ENCODE peak calls at places on chromosomes 11 and 22, in ten cellular contexts. W is AG10803, E is AG04449, Z is fibroblast of lung, L is tibial nerve, T is IMR-90, C is breast epithelium, D is foreskin keratinocyte, Q is GM13977, H is H9. R is an unnamed sample.

GRCh38 chr22:32926600-32926999 is 125.1 kb downstream of the TIMP3 start:
- DNase-seq in W (peak), E (no peak), Z (peak), L (no peak), T (peak), C (no peak), D (peak), Q (peak), H (peak), R (no peak)

GRCh38 chr11:8905528-8906165 is 5.3 kb upstream of the AKIP1 start:
- DNase-seq in W (peak), E (no peak), Z (peak), L (no peak), T (peak), C (no peak), D (peak), Q (no peak), H (no peak), R (no peak)

GRCh38 chr11:63919267-63920125 is 2.5 kb upstream of the RCOR2 start:
- DNase-seq in W (no peak), E (no peak), Z (peak), L (no peak), T (no peak), C (no peak), D (no peak), Q (no peak), H (peak), R (no peak)

GRCh38 chr11:117915219-117915618 is 14.0 kb downstream of the TMPRSS13 start:
- DNase-seq in W (no peak), E (no peak), Z (no peak), L (no peak), T (no peak), C (peak), D (no peak), Q (no peak), H (peak), R (no peak)

GRCh38 chr11:16942917-16943316 is 71.3 kb downstream of the PLEKHA7 start:
- DNase-seq in W (no peak), E (no peak), Z (peak), L (no peak), T (no peak), C (no peak), D (no peak), Q (no peak), H (no peak), R (no peak)

GRCh38 chr22:43955040-43955882 is at the start of gene SAMM50:
- DNase-seq in W (peak), E (peak), Z (peak), L (peak), T (peak), C (peak), D (peak), Q (peak), H (peak), R (peak)

GRCh38 chr11:78039919-78040671 is 17.0 kb upstream of the KCTD14 start:
- DNase-seq in W (peak), E (peak), Z (peak), L (peak), T (peak), C (no peak), D (peak), Q (peak), H (no peak), R (peak)

GRCh38 chr11:72719144-72719543 is 33.1 kb downstream of the ARAP1 start:
- DNase-seq in W (peak), E (no peak), Z (peak), L (no peak), T (peak), C (no peak), D (no peak), Q (no peak), H (no peak), R (no peak)

GRCh38 chr22:24271406-24271760 is 752 bp downstream of the SPECC1L start:
- DNase-seq in W (no peak), E (no peak), Z (peak), L (no peak), T (peak), C (no peak), D (no peak), Q (no peak), H (no peak), R (no peak)

GRCh38 chr22:46731246-46732040 is 6.6 kb downstream of the CERK start:
- DNase-seq in W (peak), E (no peak), Z (no peak), L (no peak), T (no peak), C (no peak), D (no peak), Q (no peak), H (peak), R (no peak)

GRCh38 chr11:69138265-69138664 is 17.5 kb upstream of the SMIM38 start:
- DNase-seq in W (peak), E (no peak), Z (peak), L (no peak), T (peak), C (no peak), D (no peak), Q (no peak), H (no peak), R (no peak)

GRCh38 chr11:11577932-11578331 is 43.9 kb downstream of the GALNT18 start:
- DNase-seq in W (no peak), E (no peak), Z (no peak), L (no peak), T (no peak), C (no peak), D (no peak), Q (no peak), H (peak), R (no peak)

GRCh38 chr11:34075178-34075820 is 23.8 kb downstream of the CAPRIN1 start:
- DNase-seq in W (peak), E (no peak), Z (peak), L (no peak), T (peak), C (no peak), D (peak), Q (no peak), H (no peak), R (no peak)

GRCh38 chr11:76105637-76106036 is 100.7 kb downstream of the WNT11 start:
- DNase-seq in W (no peak), E (no peak), Z (no peak), L (no peak), T (no peak), C (no peak), D (no peak), Q (no peak), H (no peak), R (no peak)

GRCh38 chr11:109770323-109770722 is 322.9 kb upstream of the ZC3H12C start:
- DNase-seq in W (no peak), E (no peak), Z (no peak), L (no peak), T (no peak), C (no peak), D (no peak), Q (no peak), H (no peak), R (no peak)

GRCh38 chr11:109765709-109766311 is 327.4 kb upstream of the ZC3H12C start:
- DNase-seq in W (no peak), E (no peak), Z (no peak), L (no peak), T (no peak), C (no peak), D (no peak), Q (no peak), H (no peak), R (no peak)
- TF ChIP-seq CTCF in W (no peak), E (no peak), Z (no peak), L (no peak), T (no peak), C (no peak), D (no peak), Q (no peak), H (no peak), R (no peak)

GRCh38 chr11:116449522-116449921 is 323.3 kb downstream of the BUD13 start:
- DNase-seq in W (no peak), E (no peak), Z (no peak), L (no peak), T (no peak), C (no peak), D (no peak), Q (no peak), H (no peak), R (no peak)

GRCh38 chr11:116446542-116446941 is 326.2 kb downstream of the BUD13 start:
- DNase-seq in W (no peak), E (no peak), Z (no peak), L (no peak), T (no peak), C (no peak), D (no peak), Q (no peak), H (no peak), R (no peak)

GRCh38 chr11:116445108-116446047 is 327.4 kb downstream of the BUD13 start:
- DNase-seq in W (no peak), E (no peak), Z (no peak), L (no peak), T (no peak), C (no peak), D (no peak), Q (no peak), H (peak), R (no peak)

GRCh38 chr11:116446048-116446399 is 326.8 kb downstream of the BUD13 start:
- DNase-seq in W (no peak), E (no peak), Z (no peak), L (no peak), T (no peak), C (no peak), D (no peak), Q (no peak), H (no peak), R (no peak)
- TF ChIP-seq CTCF in W (no peak), E (no peak), Z (no peak), L (no peak), T (no peak), C (no peak), D (no peak), Q (no peak), H (no peak), R (no peak)

GRCh38 chr11:67400942-67401494 is 640 bp downstream of the PPP1CA start:
- DNase-seq in W (no peak), E (no peak), Z (no peak), L (no peak), T (no peak), C (no peak), D (no peak), Q (peak), H (no peak), R (no peak)

GRCh38 chr11:67398661-67399563 is 2.7 kb downstream of the PPP1CA start:
- DNase-seq in W (no peak), E (no peak), Z (no peak), L (no peak), T (no peak), C (no peak), D (no peak), Q (no peak), H (no peak), R (no peak)

GRCh38 chr11:67400251-67400941 is 1.3 kb downstream of the PPP1CA start:
- DNase-seq in W (no peak), E (no peak), Z (no peak), L (no peak), T (no peak), C (no peak), D (no peak), Q (no peak), H (no peak), R (no peak)

GRCh38 chr11:67404515-67405195 is 772 bp downstream of the TBC1D10C start:
- DNase-seq in W (no peak), E (no peak), Z (no peak), L (no peak), T (no peak), C (no peak), D (no peak), Q (no peak), H (no peak), R (no peak)

GRCh38 chr11:67401495-67402191 is at the start of gene PPP1CA:
- DNase-seq in W (peak), E (no peak), Z (peak), L (peak), T (peak), C (peak), D (no peak), Q (peak), H (peak), R (peak)
- TF ChIP-seq CTCF in W (no peak), E (peak), Z (no peak), L (peak), T (peak), C (no peak), D (peak), Q (peak), H (peak), R (peak)

GRCh38 chr11:849951-850776 is 7.5 kb downstream of the TSPAN4 start:
- DNase-seq in W (no peak), E (no peak), Z (no peak), L (no peak), T (no peak), C (no peak), D (no peak), Q (no peak), H (no peak), R (no peak)

GRCh38 chr11:848988-849824 is 6.6 kb downstream of the TSPAN4 start:
- DNase-seq in W (no peak), E (no peak), Z (no peak), L (no peak), T (no peak), C (no peak), D (no peak), Q (peak), H (peak), R (peak)

GRCh38 chr11:848380-848931 is 5.8 kb downstream of the TSPAN4 start:
- DNase-seq in W (no peak), E (no peak), Z (no peak), L (no peak), T (no peak), C (no peak), D (no peak), Q (peak), H (peak), R (no peak)

GRCh38 chr11:852762-853161 is 10.1 kb downstream of the TSPAN4 start:
- DNase-seq in W (no peak), E (no peak), Z (no peak), L (no peak), T (no peak), C (no peak), D (no peak), Q (no peak), H (no peak), R (no peak)

DNA sequence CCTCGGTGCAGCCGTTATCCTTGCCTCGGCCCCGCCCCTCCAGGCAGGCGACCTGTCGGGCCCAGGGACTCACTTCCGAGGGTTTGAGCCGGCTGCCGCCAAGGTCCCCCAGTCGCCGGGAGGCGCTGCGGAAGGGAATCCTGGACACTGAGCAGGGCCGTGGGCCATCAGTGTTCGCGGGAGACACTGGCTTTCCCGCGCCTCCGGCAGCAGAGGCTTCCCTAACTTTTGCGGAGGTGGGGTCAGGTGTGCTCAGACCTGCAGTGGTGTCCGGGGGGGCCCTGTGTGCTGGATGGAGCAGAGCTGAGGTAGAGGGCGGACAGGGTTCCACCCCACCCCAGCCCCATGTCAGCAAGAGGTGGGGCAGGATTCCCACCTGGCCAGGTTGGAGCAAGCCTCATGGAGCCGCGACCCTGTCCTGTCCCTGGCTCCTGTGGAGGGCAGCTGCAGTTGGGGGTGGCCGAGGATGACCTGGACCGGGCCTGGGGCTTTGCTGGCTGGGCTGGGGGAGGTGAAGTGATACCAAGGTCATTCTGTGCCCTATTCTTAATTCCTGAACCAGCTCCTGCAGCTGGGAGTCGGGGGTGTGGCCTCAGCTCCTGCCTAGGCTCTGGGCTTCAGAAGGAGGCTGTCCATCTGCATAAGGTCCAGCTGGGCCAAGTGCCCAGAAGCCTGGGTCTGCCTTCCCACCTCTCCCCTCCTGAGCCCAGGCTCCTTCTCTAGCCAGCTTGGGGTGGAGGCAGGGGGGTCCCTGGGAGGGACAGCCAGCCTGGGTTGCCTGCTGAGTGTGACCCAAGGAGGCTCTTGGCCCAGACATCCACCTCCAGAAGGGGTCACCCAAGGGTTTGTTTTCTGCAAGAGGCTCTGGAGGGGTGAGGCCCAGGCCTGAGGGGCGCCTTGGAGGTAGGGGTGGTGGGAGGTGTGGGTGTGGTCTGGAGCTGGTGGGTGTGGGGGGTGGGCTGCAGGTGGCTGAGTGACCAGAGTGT is 8.4 kb downstream of the TSPAN4 start:
- DNase-seq in W (no peak), E (no peak), Z (no peak), L (no peak), T (no peak), C (no peak), D (no peak), Q (peak), H (peak), R (no peak)
- TF ChIP-seq CTCF in W (no peak), E (no peak), Z (no peak), L (no peak), T (no peak), C (no peak), D (peak), Q (peak), H (peak), R (no peak)

GRCh38 chr22:17754233-17754925 is 19.9 kb downstream of the BID start:
- DNase-seq in W (no peak), E (no peak), Z (no peak), L (no peak), T (no peak), C (no peak), D (no peak), Q (no peak), H (peak), R (no peak)
- TF ChIP-seq CTCF in W (peak), E (peak), Z (peak), L (no peak), T (peak), C (no peak), D (peak), Q (peak), H (peak), R (no peak)

GRCh38 chr11:121334973-121335711 is 42.6 kb downstream of the SC5D start:
- DNase-seq in W (peak), E (no peak), Z (peak), L (no peak), T (no peak), C (no peak), D (no peak), Q (no peak), H (no peak), R (no peak)
- TF ChIP-seq CTCF in W (peak), E (no peak), Z (peak), L (peak), T (no peak), C (no peak), D (peak), Q (peak), H (peak), R (no peak)

GRCh38 chr11:37544491-37544890 is 946.5 kb upstream of the RAG2 start:
- DNase-seq in W (no peak), E (no peak), Z (no peak), L (no peak), T (no peak), C (no peak), D (no peak), Q (no peak), H (no peak), R (no peak)
- TF ChIP-seq CTCF in W (no peak), E (no peak), Z (no peak), L (no peak), T (no peak), C (no peak), D (no peak), Q (no peak), H (no peak), R (no peak)

GRCh38 chr11:129768356-129768755 is 47.3 kb upstream of the TMEM45B start:
- DNase-seq in W (no peak), E (no peak), Z (no peak), L (no peak), T (no peak), C (no peak), D (no peak), Q (no peak), H (no peak), R (no peak)

GRCh38 chr11:129767827-129768226 is 47.8 kb upstream of the TMEM45B start:
- DNase-seq in W (no peak), E (no peak), Z (no peak), L (no peak), T (no peak), C (no peak), D (no peak), Q (no peak), H (no peak), R (no peak)

GRCh38 chr11:129769059-129769458 is 46.6 kb upstream of the TMEM45B start:
- DNase-seq in W (no peak), E (no peak), Z (no peak), L (no peak), T (no peak), C (no peak), D (no peak), Q (no peak), H (no peak), R (no peak)

GRCh38 chr11:129770993-129771392 is 44.7 kb upstream of the TMEM45B start:
- DNase-seq in W (no peak), E (no peak), Z (no peak), L (no peak), T (no peak), C (no peak), D (no peak), Q (no peak), H (no peak), R (no peak)

GRCh38 chr11:129766858-129767604 is 48.6 kb upstream of the TMEM45B start:
- DNase-seq in W (peak), E (no peak), Z (peak), L (no peak), T (peak), C (no peak), D (no peak), Q (no peak), H (peak), R (peak)
- TF ChIP-seq CTCF in W (peak), E (peak), Z (peak), L (no peak), T (peak), C (no peak), D (peak), Q (peak), H (peak), R (no peak)

DNA sequence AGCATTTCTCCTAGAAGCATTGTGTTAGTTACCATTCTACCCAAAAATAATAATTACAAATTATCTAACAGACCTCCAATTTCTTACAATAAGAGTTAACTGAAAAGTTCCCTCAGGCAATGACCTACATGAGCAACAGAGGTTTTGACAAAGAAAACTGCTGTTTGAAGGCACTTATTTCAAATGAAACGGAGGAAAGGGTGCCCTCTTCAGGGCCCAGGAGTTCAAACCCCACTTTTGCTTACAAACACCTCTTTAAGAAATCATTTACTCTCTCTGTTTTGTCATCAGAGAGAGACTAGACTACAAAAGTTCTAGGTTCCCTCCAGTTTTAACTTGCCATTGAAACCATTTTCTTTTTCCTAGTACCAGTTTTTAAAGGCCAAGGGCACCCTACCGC is 56.7 kb downstream of the AMBRA1 start:
- DNase-seq in W (peak), E (no peak), Z (peak), L (no peak), T (peak), C (no peak), D (no peak), Q (no peak), H (no peak), R (no peak)
- TF ChIP-seq CTCF in W (peak), E (peak), Z (peak), L (no peak), T (peak), C (no peak), D (peak), Q (peak), H (peak), R (no peak)

DNA sequence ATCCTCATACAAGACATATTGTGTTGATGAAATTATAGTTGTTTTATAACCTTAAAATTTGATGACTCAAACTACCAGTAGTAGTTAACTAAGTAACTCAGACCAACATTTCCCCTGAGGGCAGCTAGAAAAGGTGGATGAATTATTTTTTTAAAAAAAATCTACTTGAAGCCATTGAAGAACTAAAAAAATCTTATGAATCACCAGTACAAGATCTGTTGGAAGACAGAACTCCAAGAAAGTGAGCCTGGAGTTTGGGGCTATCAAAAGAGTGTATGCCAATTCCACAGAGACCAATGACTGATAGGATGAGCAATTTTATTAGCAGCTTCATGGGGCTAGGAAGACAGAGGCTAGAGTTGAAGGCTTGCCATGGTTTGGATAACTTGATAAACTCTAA is 72.4 kb downstream of the CYP2R1 start:
- DNase-seq in W (no peak), E (no peak), Z (no peak), L (no peak), T (no peak), C (no peak), D (peak), Q (no peak), H (no peak), R (no peak)
- TF ChIP-seq CTCF in W (no peak), E (no peak), Z (no peak), L (no peak), T (no peak), C (no peak), D (no peak), Q (no peak), H (no peak), R (no peak)

R was measured in mesothelial cell of epicardium.